ENCODE peak calls at places on chromosomes 4 and X, in seven cellular contexts. L is K562, D is GM12878, U is SK-N-SH, X is GM12892, A is H1, Y is HepG2. N is an unnamed sample.

GRCh38 chr4:68278045-68278444 is 32.6 kb upstream of the TMPRSS11B start:
- DNase-seq in D (no peak), Y (no peak), U (no peak), L (no peak), A (no peak), X (no peak), N (no peak)

GRCh38 chr4:98686847-98687246 is 28.4 kb upstream of the TSPAN5 start:
- DNase-seq in U (no peak), L (no peak), Y (no peak), A (no peak), X (no peak), D (no peak), N (no peak)

GRCh38 chrX:140431521-140431920 is 73.3 kb downstream of the SOX3 start:
- DNase-seq in D (no peak), L (no peak), X (no peak), Y (no peak), A (no peak), U (no peak), N (no peak)

GRCh38 chr4:3196670-3197359 is 52.1 kb upstream of the MSANTD1 start:
- DNase-seq in L (no peak), Y (no peak), X (no peak), A (no peak), D (no peak), U (no peak), N (no peak)

GRCh38 chr4:168562021-168562691 is 65.3 kb downstream of the PALLD start:
- DNase-seq in A (no peak), L (no peak), U (no peak), D (no peak), X (no peak), Y (no peak), N (no peak)

GRCh38 chr4:44674471-44674870 is 3.7 kb upstream of the GUF1 start:
- DNase-seq in L (no peak), D (no peak), X (no peak), Y (no peak), A (no peak), U (no peak), N (no peak)

GRCh38 chr4:165692082-165692481 is 181.0 kb upstream of the TLL1 start:
- DNase-seq in A (no peak), L (no peak), X (no peak), U (no peak), D (no peak), Y (no peak), N (no peak)

GRCh38 chrX:53374222-53374820 is 48.1 kb downstream of the SMC1A start:
- DNase-seq in X (no peak), L (peak; percentile 69), A (no peak), Y (no peak), U (no peak), D (no peak), N (no peak)

GRCh38 chr4:177393236-177393635 is 49.0 kb downstream of the AGA start:
- DNase-seq in U (no peak), X (no peak), Y (no peak), A (no peak), D (no peak), L (no peak), N (no peak)

GRCh38 chr4:110106946-110107325 is 91.5 kb downstream of the ELOVL6 start:
- DNase-seq in D (no peak), L (no peak), X (no peak), A (no peak), Y (peak; percentile 60), U (no peak), N (no peak)

GRCh38 chrX:16125520-16126149 is 2.3 kb downstream of the GRPR start:
- DNase-seq in L (no peak), U (no peak), X (no peak), A (no peak), Y (no peak), D (no peak), N (no peak)

GRCh38 chr4:90318208-90318607 is 191.0 kb downstream of the CCSER1 start:
- DNase-seq in D (no peak), L (no peak), X (no peak), U (no peak), A (no peak), Y (no peak), N (no peak)

GRCh38 chr4:178165909-178166308 is 723.7 kb upstream of the AGA start:
- DNase-seq in L (no peak), D (no peak), A (no peak), X (no peak), Y (no peak), U (no peak), N (no peak)

GRCh38 chr4:40721730-40722171 is 28.0 kb upstream of the NSUN7 start:
- DNase-seq in L (no peak), U (no peak), X (no peak), D (no peak), Y (peak; percentile 4), A (no peak), N (no peak)

GRCh38 chr4:20618729-20619128 is 81.5 kb upstream of the PACRGL start:
- DNase-seq in U (no peak), D (no peak), A (no peak), L (no peak), Y (no peak), X (no peak), N (no peak)

GRCh38 chr4:73692284-73692683 is 48.1 kb upstream of the CXCL8 start:
- DNase-seq in X (no peak), U (no peak), Y (no peak), L (no peak), D (no peak), A (no peak), N (no peak)

GRCh38 chr4:87912164-87913004 is 63.1 kb upstream of the SPP1 start:
- DNase-seq in Y (peak; percentile 29), D (no peak), L (no peak), X (no peak), A (no peak), U (no peak), N (no peak)

GRCh38 chr4:183200453-183200852 is 101.4 kb downstream of the WWC2 start:
- DNase-seq in A (no peak), U (no peak), X (no peak), Y (no peak), D (no peak), L (no peak), N (no peak)

GRCh38 chrX:52933976-52934703 is 24.2 kb downstream of the FAM156A start:
- DNase-seq in D (no peak), L (no peak), Y (no peak), X (no peak), A (no peak), U (no peak), N (no peak)

GRCh38 chrX:34886011-34886410 is 56.6 kb upstream of the FAM47B start:
- DNase-seq in U (no peak), A (no peak), X (no peak), Y (no peak), L (no peak), D (no peak), N (no peak)

GRCh38 chr4:88060431-88060830 is 53.0 kb downstream of the PKD2 start:
- DNase-seq in A (no peak), D (no peak), Y (no peak), X (no peak), U (no peak), L (no peak), N (no peak)

GRCh38 chr4:132642196-132642817 is 506.8 kb upstream of the PCDH10 start:
- DNase-seq in L (peak; percentile 16), A (peak; percentile 51), U (peak; percentile 46), Y (peak; percentile 20), X (no peak), D (peak; percentile 3), N (no peak)

GRCh38 chrX:132435222-132435621 is 53.6 kb downstream of the MBNL3 start:
- DNase-seq in L (no peak), U (no peak), A (no peak), Y (no peak), X (no peak), D (no peak), N (no peak)

GRCh38 chr4:4415806-4416805 is 29.2 kb downstream of the NSG1 start:
- DNase-seq in L (no peak), A (no peak), D (no peak), Y (no peak), U (no peak), X (no peak), N (no peak)

GRCh38 chrX:151543706-151544105 is 19.8 kb upstream of the PASD1 start:
- DNase-seq in L (no peak), D (no peak), U (no peak), X (no peak), A (no peak), Y (peak; percentile 73), N (no peak)

DNA sequence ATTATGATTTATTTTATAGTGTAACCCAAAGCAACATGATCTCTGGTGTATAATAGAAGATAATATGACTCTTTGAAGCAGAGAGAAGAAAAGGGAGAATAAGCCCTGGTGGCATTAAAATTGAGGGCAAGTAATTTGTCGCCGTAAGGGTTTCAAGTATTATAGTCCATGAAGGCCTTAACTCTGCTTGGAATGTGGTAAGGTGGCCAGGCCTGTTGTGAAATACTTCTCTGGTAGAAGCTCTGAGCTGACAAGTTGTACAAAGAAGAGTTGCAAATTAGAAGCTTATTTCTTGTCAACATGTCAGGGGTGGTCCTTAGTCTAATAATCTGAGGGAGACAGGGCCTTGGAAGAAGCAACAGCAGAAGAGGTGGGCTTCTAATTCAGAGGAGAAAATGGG is 151.7 kb upstream of the HHIP start:
- DNase-seq in U (no peak), A (no peak), L (no peak), D (no peak), Y (no peak), X (no peak), N (no peak)
- TF ChIP-seq TAF1 in U (no peak), A (no peak), L (no peak), D (no peak), Y (no peak), X (no peak), N (no peak)

GRCh38 chr4:145279122-145279960 is 99.0 kb upstream of the OTUD4 start:
- DNase-seq in U (peak; percentile 12), D (no peak), A (no peak), L (no peak), X (no peak), Y (no peak), N (no peak)
- TF ChIP-seq TAF1 in U (no peak), D (no peak), A (no peak), L (no peak), X (no peak), Y (no peak), N (no peak)

GRCh38 chr4:141307241-141307689 is 86.6 kb downstream of the ZNF330 start:
- DNase-seq in X (peak; percentile 30), D (peak; percentile 95), A (peak; percentile 58), Y (peak; percentile 40), U (peak; percentile 63), L (peak; percentile 47), N (peak; percentile 29)
- TF ChIP-seq TAF1 in X (no peak), D (peak; percentile 17), A (no peak), Y (no peak), U (no peak), L (no peak), N (no peak)

GRCh38 chr4:108779958-108780357 is 17.1 kb upstream of the ETNPPL start:
- DNase-seq in D (no peak), Y (no peak), X (no peak), A (no peak), L (no peak), U (no peak), N (no peak)

GRCh38 chr4:108787106-108787505 is 24.3 kb upstream of the ETNPPL start:
- DNase-seq in L (no peak), Y (no peak), D (no peak), X (no peak), A (no peak), U (no peak), N (no peak)

GRCh38 chr4:108787724-108788123 is 24.9 kb upstream of the ETNPPL start:
- DNase-seq in U (no peak), L (no peak), Y (no peak), A (no peak), D (no peak), X (no peak), N (no peak)

GRCh38 chr4:108786351-108786750 is 23.5 kb upstream of the ETNPPL start:
- DNase-seq in X (no peak), Y (no peak), U (no peak), L (no peak), D (no peak), A (peak; percentile 38), N (no peak)

GRCh38 chr4:108783666-108784463 is 21.0 kb upstream of the ETNPPL start:
- DNase-seq in U (no peak), A (no peak), D (no peak), X (no peak), Y (peak; percentile 12), L (no peak), N (no peak)
- TF ChIP-seq TAF1 in U (no peak), A (no peak), D (no peak), X (no peak), Y (no peak), L (no peak), N (no peak)